ENCODE peak calls at places on chromosomes 12 and 14, in six cellular contexts. One of them, this sample, is unnamed. For H3K4me1, the result is how much of the 10 kb centered on the place peaks cover.

GRCh38 chr12:97745406-97746101 is 282.9 kb downstream of the RMST start:
- DNase-seq in IMR-90: no peak
- DNase-seq in prostate gland: peak
- DNase-seq in HCT116: no peak
- DNase-seq in A549: no peak
- DNase-seq in stomach: no peak
- DNase-seq in this sample: no peak

GRCh38 chr12:47353508-47353907 is 273.7 kb upstream of the AMIGO2 start:
- DNase-seq in IMR-90: no peak
- DNase-seq in prostate gland: no peak
- DNase-seq in HCT116: no peak
- DNase-seq in A549: no peak
- DNase-seq in stomach: no peak
- DNase-seq in this sample: no peak

GRCh38 chr12:109120095-109120494 is 3.7 kb downstream of the ACACB start:
- DNase-seq in IMR-90: no peak
- DNase-seq in prostate gland: no peak
- DNase-seq in HCT116: no peak
- DNase-seq in A549: no peak
- DNase-seq in stomach: no peak
- DNase-seq in this sample: no peak

GRCh38 chr14:38502241-38502640 is 246.3 kb upstream of the CLEC14A start:
- DNase-seq in IMR-90: peak
- DNase-seq in prostate gland: no peak
- DNase-seq in HCT116: no peak
- DNase-seq in A549: no peak
- DNase-seq in stomach: no peak
- DNase-seq in this sample: no peak

GRCh38 chr12:120584343-120585149 is 3.3 kb upstream of the POP5 start:
- DNase-seq in IMR-90: no peak
- DNase-seq in prostate gland: peak
- DNase-seq in HCT116: peak
- DNase-seq in A549: peak
- DNase-seq in stomach: peak
- DNase-seq in this sample: peak

GRCh38 chr14:73686901-73687300 is 27.3 kb downstream of the PNMA1 start:
- DNase-seq in IMR-90: no peak
- DNase-seq in prostate gland: no peak
- DNase-seq in HCT116: no peak
- DNase-seq in A549: no peak
- DNase-seq in stomach: no peak
- DNase-seq in this sample: no peak

GRCh38 chr12:132711169-132711843 is 664 bp downstream of the PGAM5 start:
- DNase-seq in IMR-90: peak
- DNase-seq in prostate gland: no peak
- DNase-seq in HCT116: no peak
- DNase-seq in A549: no peak
- DNase-seq in stomach: peak
- DNase-seq in this sample: peak

GRCh38 chr12:15535287-15535895 is 213.1 kb downstream of the PTPRO start:
- DNase-seq in IMR-90: no peak
- DNase-seq in prostate gland: no peak
- DNase-seq in HCT116: no peak
- DNase-seq in A549: no peak
- DNase-seq in stomach: no peak
- DNase-seq in this sample: no peak

GRCh38 chr12:110579239-110579888 is 3.8 kb downstream of the PPTC7 start:
- DNase-seq in IMR-90: no peak
- DNase-seq in prostate gland: no peak
- DNase-seq in HCT116: no peak
- DNase-seq in A549: no peak
- DNase-seq in stomach: no peak
- DNase-seq in this sample: no peak

GRCh38 chr14:106564058-106564643 is 1037.8 kb downstream of the TMEM121 start:
- DNase-seq in IMR-90: no peak
- DNase-seq in prostate gland: no peak
- DNase-seq in HCT116: no peak
- DNase-seq in A549: peak
- DNase-seq in stomach: no peak
- DNase-seq in this sample: no peak

GRCh38 chr12:6263931-6264330 is 46.6 kb upstream of the PLEKHG6 start:
- DNase-seq in IMR-90: peak
- DNase-seq in prostate gland: no peak
- DNase-seq in HCT116: no peak
- DNase-seq in A549: no peak
- DNase-seq in stomach: no peak
- DNase-seq in this sample: no peak

GRCh38 chr12:113048716-113049127 is 7.8 kb upstream of the DTX1 start:
- DNase-seq in IMR-90: peak
- DNase-seq in prostate gland: peak
- DNase-seq in HCT116: peak
- DNase-seq in A549: peak
- DNase-seq in stomach: peak
- DNase-seq in this sample: peak

GRCh38 chr14:103384450-103385152 is 614 bp upstream of the MARK3 start:
- DNase-seq in IMR-90: no peak
- DNase-seq in prostate gland: no peak
- DNase-seq in HCT116: no peak
- DNase-seq in A549: no peak
- DNase-seq in stomach: no peak
- DNase-seq in this sample: no peak

GRCh38 chr12:59823535-59823934 is 227.7 kb downstream of the SLC16A7 start:
- DNase-seq in IMR-90: peak
- DNase-seq in prostate gland: no peak
- DNase-seq in HCT116: no peak
- DNase-seq in A549: no peak
- DNase-seq in stomach: no peak
- DNase-seq in this sample: no peak

GRCh38 chr14:33790996-33791395 is 159.9 kb downstream of the EGLN3 start:
- DNase-seq in IMR-90: no peak
- DNase-seq in prostate gland: no peak
- DNase-seq in HCT116: no peak
- DNase-seq in A549: no peak
- DNase-seq in stomach: no peak
- DNase-seq in this sample: no peak

GRCh38 chr14:100775831-100776591 is 49.3 kb downstream of the DLK1 start:
- DNase-seq in IMR-90: peak
- DNase-seq in prostate gland: no peak
- DNase-seq in HCT116: no peak
- DNase-seq in A549: no peak
- DNase-seq in stomach: peak
- DNase-seq in this sample: no peak

GRCh38 chr12:114314974-114315720 is 90.8 kb downstream of the TBX5 start:
- DNase-seq in IMR-90: no peak
- DNase-seq in prostate gland: no peak
- DNase-seq in HCT116: no peak
- DNase-seq in A549: no peak
- DNase-seq in stomach: no peak
- DNase-seq in this sample: no peak

GRCh38 chr12:48002773-48003218 is 1.5 kb downstream of the COL2A1 start:
- DNase-seq in IMR-90: peak
- DNase-seq in prostate gland: no peak
- DNase-seq in HCT116: no peak
- DNase-seq in A549: no peak
- DNase-seq in stomach: peak
- DNase-seq in this sample: peak

GRCh38 chr12:76078748-76079147 is 5.7 kb downstream of the NAP1L1 start:
- DNase-seq in IMR-90: no peak
- DNase-seq in prostate gland: no peak
- DNase-seq in HCT116: no peak
- DNase-seq in A549: no peak
- DNase-seq in stomach: no peak
- DNase-seq in this sample: no peak

GRCh38 chr12:76072568-76072967 is 11.9 kb downstream of the NAP1L1 start:
- DNase-seq in IMR-90: no peak
- DNase-seq in prostate gland: no peak
- DNase-seq in HCT116: no peak
- DNase-seq in A549: no peak
- DNase-seq in stomach: no peak
- DNase-seq in this sample: no peak

GRCh38 chr12:76074701-76075336 is 9.7 kb downstream of the NAP1L1 start:
- DNase-seq in IMR-90: no peak
- DNase-seq in prostate gland: no peak
- DNase-seq in HCT116: no peak
- DNase-seq in A549: no peak
- DNase-seq in stomach: no peak
- DNase-seq in this sample: no peak

GRCh38 chr12:76073561-76073960 is 10.9 kb downstream of the NAP1L1 start:
- DNase-seq in IMR-90: no peak
- DNase-seq in prostate gland: no peak
- DNase-seq in HCT116: no peak
- DNase-seq in A549: no peak
- DNase-seq in stomach: no peak
- DNase-seq in this sample: no peak

DNA sequence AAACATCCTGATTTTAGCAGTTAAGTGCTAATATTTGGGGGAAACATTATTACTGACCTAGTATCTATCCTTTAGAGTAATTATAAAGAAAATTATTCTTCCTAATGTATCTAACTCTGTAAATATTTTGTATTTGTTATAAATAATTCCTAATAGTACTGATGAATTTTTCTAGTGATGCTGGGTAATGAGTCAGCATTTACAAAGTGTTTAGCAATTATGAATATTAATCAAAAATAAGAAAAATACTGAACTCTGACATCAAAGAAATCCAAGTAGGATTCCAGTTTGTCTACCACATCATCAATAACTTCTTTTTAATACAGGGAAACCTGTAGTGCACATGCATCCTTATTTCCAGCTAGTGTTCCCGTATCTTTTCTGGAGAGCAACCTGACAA is 9.0 kb downstream of the NAP1L1 start:
- DNase-seq in IMR-90: no peak
- DNase-seq in prostate gland: no peak
- DNase-seq in HCT116: no peak
- DNase-seq in A549: no peak
- DNase-seq in stomach: no peak
- DNase-seq in this sample: no peak
- H3K4me1 ChIP-seq in IMR-90: under half
- H3K4me1 ChIP-seq in prostate gland: under half
- H3K4me1 ChIP-seq in HCT116: under half
- H3K4me1 ChIP-seq in A549: under half
- H3K4me1 ChIP-seq in stomach: under half
- H3K4me1 ChIP-seq in this sample: under half

GRCh38 chr12:51361419-51362016 is 15.0 kb upstream of the CELA1 start:
- DNase-seq in IMR-90: no peak
- DNase-seq in prostate gland: no peak
- DNase-seq in HCT116: no peak
- DNase-seq in A549: no peak
- DNase-seq in stomach: no peak
- DNase-seq in this sample: no peak

GRCh38 chr12:51358496-51358895 is 12.0 kb upstream of the CELA1 start:
- DNase-seq in IMR-90: no peak
- DNase-seq in prostate gland: no peak
- DNase-seq in HCT116: no peak
- DNase-seq in A549: no peak
- DNase-seq in stomach: no peak
- DNase-seq in this sample: no peak

GRCh38 chr12:51360315-51360714 is 13.8 kb upstream of the CELA1 start:
- DNase-seq in IMR-90: no peak
- DNase-seq in prostate gland: no peak
- DNase-seq in HCT116: no peak
- DNase-seq in A549: no peak
- DNase-seq in stomach: no peak
- DNase-seq in this sample: no peak

GRCh38 chr12:51359851-51360250 is 13.4 kb upstream of the CELA1 start:
- DNase-seq in IMR-90: no peak
- DNase-seq in prostate gland: no peak
- DNase-seq in HCT116: no peak
- DNase-seq in A549: no peak
- DNase-seq in stomach: no peak
- DNase-seq in this sample: no peak

DNA sequence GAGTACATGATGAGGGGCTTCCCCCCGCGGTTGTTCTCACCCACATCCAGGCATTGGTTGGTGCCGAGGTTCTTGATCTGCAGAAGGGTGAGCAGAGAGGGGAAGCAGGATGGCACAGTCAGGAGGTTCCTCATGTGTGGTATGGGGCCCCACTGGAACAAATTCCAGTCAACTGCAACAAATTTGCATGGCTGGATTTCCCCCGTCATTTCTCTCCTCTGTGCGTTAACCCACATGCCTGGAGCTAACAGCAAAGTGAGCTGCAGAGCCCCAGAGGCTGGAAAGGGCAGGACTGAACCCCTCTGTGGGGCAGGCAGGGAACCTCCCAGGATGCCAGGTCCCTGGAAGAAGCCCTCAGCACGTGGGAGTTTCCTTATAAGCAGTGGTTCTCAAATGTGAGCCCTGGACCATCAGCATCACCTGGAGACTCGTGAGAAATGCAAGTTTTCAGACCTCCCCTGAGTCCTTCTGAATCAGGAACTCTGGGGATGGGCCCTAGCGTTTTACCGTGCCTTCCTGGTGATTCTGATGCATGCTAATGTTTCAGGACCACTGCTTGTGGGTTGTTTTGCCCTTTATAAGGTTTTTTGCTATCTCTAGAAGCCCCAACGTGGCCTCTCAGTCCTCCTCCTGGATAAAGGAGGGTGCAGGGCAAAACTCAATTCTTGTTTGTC is 11.0 kb upstream of the CELA1 start:
- DNase-seq in IMR-90: no peak
- DNase-seq in prostate gland: no peak
- DNase-seq in HCT116: no peak
- DNase-seq in A549: no peak
- DNase-seq in stomach: no peak
- DNase-seq in this sample: no peak
- TF ChIP-seq POLR2A in IMR-90: no peak
- TF ChIP-seq POLR2A in prostate gland: no peak
- TF ChIP-seq POLR2A in HCT116: no peak
- TF ChIP-seq POLR2A in A549: no peak
- TF ChIP-seq POLR2A in stomach: no peak
- TF ChIP-seq POLR2A in this sample: no peak

GRCh38 chr14:68782091-68782981 is 10.5 kb downstream of the ZFP36L1 start:
- DNase-seq in IMR-90: no peak
- DNase-seq in prostate gland: no peak
- DNase-seq in HCT116: no peak
- DNase-seq in A549: no peak
- DNase-seq in stomach: peak
- DNase-seq in this sample: no peak
- H3K4me1 ChIP-seq in IMR-90: under half
- H3K4me1 ChIP-seq in prostate gland: under half
- H3K4me1 ChIP-seq in HCT116: half or more
- H3K4me1 ChIP-seq in A549: half or more
- H3K4me1 ChIP-seq in stomach: half or more
- H3K4me1 ChIP-seq in this sample: half or more

DNA sequence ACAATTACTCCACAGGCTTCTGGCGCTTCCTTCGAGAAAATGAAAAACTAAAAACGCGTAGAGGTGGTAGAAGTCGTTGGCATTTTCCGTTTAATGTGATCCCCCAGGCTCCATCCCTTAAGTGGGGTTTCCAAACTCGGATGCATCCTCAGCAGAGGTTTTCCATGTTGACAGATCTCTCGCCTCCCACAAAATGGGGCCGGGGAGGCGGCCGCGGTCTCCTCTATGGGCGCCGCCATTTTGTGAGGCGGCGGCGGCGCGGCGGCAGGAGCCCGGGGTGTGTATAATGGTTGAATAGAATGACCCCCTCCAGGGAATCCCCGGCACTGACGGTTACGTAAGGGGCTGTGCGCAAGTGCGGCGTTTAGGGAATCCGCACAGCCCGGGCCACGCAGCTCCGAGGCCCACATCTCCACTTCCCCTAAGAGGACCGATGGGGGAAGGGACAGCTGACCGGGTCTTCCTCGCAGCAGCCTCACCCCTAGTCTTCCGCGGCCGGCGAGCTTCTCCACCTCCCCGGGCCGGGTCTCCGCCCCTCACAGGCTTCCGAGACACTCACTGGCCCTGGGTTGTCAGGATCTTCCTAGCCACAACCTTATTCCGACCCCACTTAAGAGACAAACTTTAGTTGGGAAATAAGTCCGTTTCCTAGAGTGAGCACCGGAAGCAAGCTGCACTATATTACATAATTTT is 2.1 kb upstream of the ARID2 start:
- DNase-seq in IMR-90: peak
- DNase-seq in prostate gland: peak
- DNase-seq in HCT116: peak
- DNase-seq in A549: peak
- DNase-seq in stomach: peak
- DNase-seq in this sample: peak
- TF ChIP-seq POLR2A in IMR-90: peak
- TF ChIP-seq POLR2A in prostate gland: peak
- TF ChIP-seq POLR2A in HCT116: peak
- TF ChIP-seq POLR2A in A549: peak
- TF ChIP-seq POLR2A in stomach: peak
- TF ChIP-seq POLR2A in this sample: peak

This sample was measured in endothelial cell of umbilical vein.